ENCODE peak calls at places on chromosomes 7 and 10, in ten cellular contexts. U is retinal pigment epithelial cell, J is frontal cortex, H is GM20000, B is sciatic nerve, W is endothelial cell, T is heart left ventricle, M is kidney, X is occipital lobe, K is non-pigmented ciliary epithelial cell. Z is an unnamed sample.

GRCh38 chr10:5533098-5533731 is 8.5 kb downstream of the CALML3 start:
- DNase-seq in K (no peak), H (no peak), M (peak), U (no peak), X (no peak), T (no peak), B (peak), J (no peak), W (no peak), Z (no peak)

GRCh38 chr10:13706604-13707003 is 119.8 kb downstream of the PRPF18 start:
- DNase-seq in K (no peak), J (no peak), T (no peak), B (no peak), M (no peak), H (no peak), X (no peak), W (no peak), U (no peak), Z (no peak)

GRCh38 chr10:62512732-62513475 is 138.7 kb downstream of the ZNF365 start:
- DNase-seq in M (no peak), U (no peak), W (no peak), T (no peak), X (no peak), H (no peak), J (no peak), K (no peak), B (no peak), Z (no peak)

GRCh38 chr10:5291501-5292195 is 73.1 kb upstream of the UCN3 start:
- DNase-seq in M (no peak), K (peak), U (peak), X (no peak), H (no peak), W (no peak), J (peak), B (no peak), T (peak), Z (no peak)

GRCh38 chr10:13404791-13405190 is 56.7 kb upstream of the SEPHS1 start:
- DNase-seq in M (no peak), U (no peak), T (no peak), K (no peak), X (no peak), B (no peak), J (no peak), W (no peak), H (no peak), Z (no peak)

GRCh38 chr10:74189999-74190421 is 39.0 kb downstream of the ADK start:
- DNase-seq in B (no peak), X (no peak), U (no peak), H (peak), K (peak), T (no peak), W (no peak), M (no peak), J (no peak), Z (no peak)

GRCh38 chr7:135644729-135645128 is 17.6 kb upstream of the STMP1 start:
- DNase-seq in K (no peak), X (no peak), T (no peak), J (no peak), U (no peak), M (no peak), B (no peak), W (no peak), H (no peak), Z (no peak)

GRCh38 chr10:113844091-113844490 is 9.8 kb downstream of the DCLRE1A start:
- DNase-seq in B (no peak), X (no peak), W (no peak), U (no peak), M (no peak), K (no peak), J (no peak), T (no peak), H (no peak), Z (no peak)

GRCh38 chr7:143239822-143240221 is 18.0 kb downstream of the TAS2R40 start:
- DNase-seq in U (no peak), M (no peak), H (no peak), K (no peak), B (no peak), W (no peak), J (no peak), T (no peak), X (no peak), Z (no peak)

GRCh38 chr10:86958109-86958830 is at the start of gene SNCG:
- DNase-seq in U (no peak), X (peak), M (peak), W (no peak), J (peak), H (no peak), K (no peak), B (peak), T (peak), Z (no peak)

GRCh38 chr10:122347162-122347561 is 27.3 kb upstream of the PLEKHA1 start:
- DNase-seq in W (no peak), H (no peak), J (no peak), X (no peak), B (no peak), M (no peak), U (no peak), T (no peak), K (no peak), Z (no peak)

GRCh38 chr10:117254338-117254737 is 13.4 kb downstream of the SLC18A2 start:
- DNase-seq in M (no peak), W (no peak), K (no peak), B (no peak), T (no peak), H (no peak), J (no peak), X (no peak), U (no peak), Z (no peak)

GRCh38 chr10:16445770-16446469 is 9.1 kb downstream of the PTER start:
- DNase-seq in B (no peak), J (no peak), H (no peak), K (no peak), W (no peak), M (no peak), X (no peak), T (no peak), U (no peak), Z (no peak)

GRCh38 chr7:29190349-29191045 is 4.1 kb upstream of the CHN2 start:
- DNase-seq in K (no peak), J (no peak), W (no peak), H (no peak), B (no peak), U (no peak), M (no peak), X (no peak), T (no peak), Z (no peak)

GRCh38 chr7:129169171-129169643 is 19.2 kb upstream of the SMO start:
- DNase-seq in J (peak), K (no peak), W (peak), M (peak), H (peak), B (peak), T (peak), X (no peak), U (no peak), Z (peak)

GRCh38 chr10:3766046-3766761 is 18.8 kb downstream of the KLF6 start:
- DNase-seq in J (no peak), X (no peak), U (no peak), W (no peak), H (no peak), M (no peak), T (no peak), K (no peak), B (no peak), Z (no peak)

GRCh38 chr10:20271490-20271889 is 455.3 kb downstream of the PLXDC2 start:
- DNase-seq in K (no peak), W (no peak), U (no peak), J (no peak), B (no peak), M (no peak), H (no peak), T (no peak), X (no peak), Z (no peak)

GRCh38 chr7:36215017-36215621 is 62.1 kb downstream of the EEPD1 start:
- DNase-seq in M (no peak), X (no peak), U (no peak), T (no peak), H (no peak), W (no peak), B (no peak), J (no peak), K (no peak), Z (no peak)

GRCh38 chr10:24691113-24691512 is 32.6 kb downstream of the ARHGAP21 start:
- DNase-seq in U (no peak), J (no peak), B (no peak), K (no peak), T (no peak), W (no peak), H (no peak), M (no peak), X (no peak), Z (no peak)

GRCh38 chr10:131116216-131117005 is 195.1 kb downstream of the TCERG1L start:
- DNase-seq in U (no peak), X (no peak), T (no peak), K (no peak), B (no peak), J (no peak), W (no peak), M (peak), H (no peak), Z (no peak)

GRCh38 chr10:122521011-122521410 is 39.5 kb upstream of the DMBT1 start:
- DNase-seq in H (no peak), K (no peak), J (no peak), T (no peak), B (no peak), U (no peak), X (no peak), W (no peak), M (no peak), Z (peak)

GRCh38 chr7:4715385-4715770 is 33.3 kb downstream of the FOXK1 start:
- DNase-seq in U (no peak), B (peak), J (peak), H (no peak), T (peak), M (no peak), K (no peak), X (peak), W (no peak), Z (peak)

GRCh38 chr10:101834341-101834740 is 9.3 kb downstream of the KCNIP2 start:
- DNase-seq in X (no peak), U (no peak), M (no peak), T (no peak), H (no peak), B (no peak), K (no peak), W (no peak), J (no peak), Z (no peak)

GRCh38 chr10:22321831-22322662 is 1.1 kb downstream of the BMI1 start:
- DNase-seq in X (no peak), B (peak), M (peak), H (peak), U (no peak), T (no peak), K (no peak), J (peak), W (no peak), Z (peak)

GRCh38 chr10:12910835-12911234 is 90.7 kb downstream of the CCDC3 start:
- DNase-seq in W (no peak), K (no peak), X (no peak), T (no peak), H (no peak), U (no peak), B (no peak), J (no peak), M (no peak), Z (no peak)

GRCh38 chr7:158861004-158861787 is 4.8 kb downstream of the DYNC2I1 start:
- DNase-seq in J (no peak), K (no peak), T (no peak), W (no peak), M (no peak), B (no peak), H (no peak), X (no peak), U (no peak), Z (peak)

GRCh38 chr10:71963756-71964668 is at the start of gene CHST3:
- DNase-seq in H (peak), J (no peak), X (peak), B (peak), W (peak), M (peak), U (no peak), T (peak), K (no peak), Z (peak)

GRCh38 chr7:150923191-150923590 is 54.9 kb downstream of the KCNH2 start:
- DNase-seq in K (no peak), H (no peak), J (no peak), T (no peak), X (no peak), M (no peak), B (no peak), U (peak), W (no peak), Z (no peak)